ENCODE peak calls at places on chromosomes 16 and 17, in four cellular contexts. R is SJSA1, S is MM.1S, V is kidney. P is an unnamed sample.

GRCh38 chr16:83354015-83354414 is 453.8 kb upstream of the HSBP1 start:
- DNase-seq in R (no peak), V (no peak), S (no peak), P (no peak)

GRCh38 chr16:66412182-66412581 is 14.9 kb upstream of the BEAN1 start:
- DNase-seq in V (no peak), S (no peak), R (no peak), P (no peak)

GRCh38 chr16:64152010-64152767 is 969.7 kb downstream of the CDH11 start:
- DNase-seq in R (no peak), V (no peak), S (no peak), P (no peak)

GRCh38 chr17:61720016-61720795 is 129.2 kb upstream of the NACA2 start:
- DNase-seq in R (no peak), S (no peak), V (no peak), P (no peak)

GRCh38 chr17:6477831-6478383 is 33.7 kb downstream of the PIMREG start:
- DNase-seq in R (no peak), S (no peak), V (peak; percentile 67), P (no peak)

GRCh38 chr17:72008236-72008874 is 112.5 kb upstream of the SOX9 start:
- DNase-seq in V (no peak), S (no peak), R (no peak), P (no peak)

GRCh38 chr16:72612271-72612670 is 435.7 kb downstream of the ZFHX3 start:
- DNase-seq in V (no peak), R (no peak), S (no peak), P (no peak)

GRCh38 chr17:78172284-78173024 is 4.1 kb downstream of the SYNGR2 start:
- DNase-seq in R (no peak), V (peak; percentile 87), S (peak; percentile 53), P (no peak)

GRCh38 chr17:42617956-42618431 is 8.5 kb downstream of the TUBG1 start:
- DNase-seq in V (no peak), S (peak; percentile 88), R (no peak), P (no peak)

GRCh38 chr17:81287155-81287554 is 8.0 kb downstream of the SLC38A10 start:
- DNase-seq in R (no peak), S (no peak), V (peak; percentile 71), P (no peak)

GRCh38 chr16:87968541-87968940 is 17.3 kb downstream of the BANP start:
- DNase-seq in S (no peak), R (no peak), V (no peak), P (no peak)

GRCh38 chr17:9982159-9982558 is 77.1 kb upstream of the RCVRN start:
- DNase-seq in S (no peak), R (no peak), V (no peak), P (no peak)

GRCh38 chr17:76994237-76994637 is 126.0 kb downstream of the MGAT5B start:
- DNase-seq in V (no peak), S (no peak), R (peak; percentile 67), P (no peak)

DNA sequence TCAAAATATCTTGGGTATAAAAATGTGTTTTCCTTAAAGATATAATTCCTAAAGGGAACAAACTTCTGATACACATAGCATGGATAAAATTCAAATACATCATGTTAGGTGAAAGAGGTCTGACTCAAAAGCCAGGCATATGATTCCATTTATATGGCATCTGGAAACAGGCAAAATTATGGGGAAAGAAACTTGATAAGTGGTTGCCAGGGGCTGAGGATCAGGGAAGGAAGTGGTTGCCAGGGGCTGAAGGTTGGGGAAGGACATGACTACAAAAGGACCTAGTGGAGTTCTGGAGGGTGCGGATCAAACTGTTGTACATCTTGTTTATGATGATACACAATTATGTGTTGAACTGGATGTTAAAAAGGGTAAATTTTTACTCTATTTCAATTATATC is 55.2 kb downstream of the AMFR start:
- DNase-seq in R (no peak), V (no peak), S (no peak), P (no peak)
- H3K36me3 ChIP-seq in R (peaks cover 42% of the 10 kb centered on the region), V (peaks cover 2% of the 10 kb centered on the region), S (no peaks in the 10 kb centered on the region), P (peaks cover 48% of the 10 kb centered on the region)

GRCh38 chr17:28342313-28342712 is 6.8 kb downstream of the TNFAIP1 start:
- DNase-seq in R (no peak), V (no peak), S (no peak), P (no peak)
- H3K36me3 ChIP-seq in R (peaks cover 77% of the 10 kb centered on the region), V (peaks cover 38% of the 10 kb centered on the region), S (peaks cover 7% of the 10 kb centered on the region), P (peaks cover 79% of the 10 kb centered on the region)

DNA sequence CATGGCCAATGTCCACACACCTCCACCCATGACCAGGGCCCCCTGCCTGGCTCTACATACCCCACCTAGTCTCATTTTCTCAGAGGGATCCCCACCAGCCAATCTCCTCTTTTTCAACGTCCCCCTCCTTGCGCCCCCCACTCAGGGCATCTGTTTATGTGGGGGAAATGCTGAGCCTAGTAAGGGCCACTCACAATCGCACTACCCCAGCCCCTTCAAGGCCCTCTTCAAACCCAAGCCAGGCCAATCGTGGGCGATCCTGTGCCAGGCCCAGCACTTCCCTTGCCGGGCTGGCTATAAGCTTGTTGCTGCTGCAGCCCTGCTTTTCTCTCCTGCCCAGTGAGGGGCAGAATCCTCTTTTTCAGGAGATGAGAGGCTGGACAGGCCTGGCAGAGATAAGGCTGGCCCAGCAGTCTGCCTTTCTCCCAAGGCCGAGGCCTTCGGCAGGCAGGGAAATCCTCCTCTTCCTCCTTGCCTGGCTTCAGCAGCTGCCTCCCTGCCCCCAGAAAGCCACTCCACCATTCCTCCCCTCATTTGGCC is 16.1 kb downstream of the HSD11B2 start:
- DNase-seq in S (no peak), R (no peak), V (no peak), P (no peak)
- H3K36me3 ChIP-seq in S (no peaks in the 10 kb centered on the region), R (peaks cover 14% of the 10 kb centered on the region), V (peaks cover 4% of the 10 kb centered on the region), P (peaks cover 10% of the 10 kb centered on the region)

GRCh38 chr16:85653226-85653917 is 35.4 kb downstream of the GINS2 start:
- DNase-seq in R (no peak), S (no peak), V (peak; percentile 83), P (no peak)

GRCh38 chr16:85652431-85653221 is 36.1 kb downstream of the GINS2 start:
- DNase-seq in V (peak; percentile 92), S (no peak), R (no peak), P (no peak)

GRCh38 chr16:85655216-85656129 is 33.3 kb downstream of the GINS2 start:
- DNase-seq in R (no peak), S (no peak), V (peak; percentile 71), P (no peak)

GRCh38 chr16:85656351-85657266 is 32.1 kb downstream of the GINS2 start:
- DNase-seq in S (no peak), V (peak; percentile 65), R (no peak), P (no peak)

GRCh38 chr16:85654251-85655115 is 34.3 kb downstream of the GINS2 start:
- DNase-seq in S (no peak), R (no peak), V (peak; percentile 77), P (no peak)
- H3K36me3 ChIP-seq in S (no peaks in the 10 kb centered on the region), R (peaks cover 68% of the 10 kb centered on the region), V (peaks cover 24% of the 10 kb centered on the region), P (peaks cover 51% of the 10 kb centered on the region)

DNA sequence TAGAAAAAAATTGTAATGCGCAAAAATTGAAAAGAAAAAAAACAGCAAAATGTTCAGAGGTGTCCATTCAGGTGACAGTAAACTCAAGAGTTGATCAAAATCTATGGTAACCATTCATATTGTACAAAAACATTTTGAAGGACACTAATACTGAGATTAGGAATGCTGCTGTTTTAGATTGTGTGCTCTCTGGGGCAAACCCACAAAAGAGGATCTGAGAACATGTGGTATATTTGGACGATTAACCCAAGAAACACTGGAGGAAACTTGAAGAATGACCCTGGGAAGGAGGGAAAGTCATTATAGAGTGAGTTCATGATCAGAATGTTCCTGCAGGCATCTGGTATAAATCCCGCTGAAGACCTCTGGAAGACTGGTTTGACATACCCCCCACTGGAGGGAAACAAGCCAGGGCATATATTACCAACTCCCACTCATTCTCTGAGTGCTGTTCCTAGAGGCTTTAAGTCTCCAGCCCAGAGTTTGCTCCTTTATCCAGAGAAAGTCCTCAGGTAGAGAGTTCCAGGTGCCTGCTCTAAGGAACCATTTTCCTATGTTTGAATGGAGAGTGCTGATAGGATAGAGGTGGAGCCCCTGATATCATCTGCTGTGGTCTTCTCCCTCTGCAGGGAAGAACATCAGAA is 1.2 kb downstream of the KRTAP4-2 start:
- DNase-seq in V (no peak), R (no peak), S (peak; percentile 41), P (no peak)
- H3K36me3 ChIP-seq in V (no peaks in the 10 kb centered on the region), R (no peaks in the 10 kb centered on the region), S (no peaks in the 10 kb centered on the region), P (no peaks in the 10 kb centered on the region)

GRCh38 chr17:787641-788221 is 5.6 kb downstream of the MRM3 start:
- DNase-seq in R (no peak), V (peak; percentile 30), S (no peak), P (no peak)
- H3K36me3 ChIP-seq in R (peaks cover 47% of the 10 kb centered on the region), V (peaks cover 25% of the 10 kb centered on the region), S (peaks cover 13% of the 10 kb centered on the region), P (peaks cover 58% of the 10 kb centered on the region)

GRCh38 chr17:73891001-73891400 is 246.8 kb upstream of the SDK2 start:
- DNase-seq in R (no peak), S (no peak), V (no peak), P (no peak)

GRCh38 chr17:73900516-73900915 is 256.3 kb upstream of the SDK2 start:
- DNase-seq in V (no peak), R (no peak), S (no peak), P (no peak)

GRCh38 chr17:73899839-73900238 is 255.6 kb upstream of the SDK2 start:
- DNase-seq in R (no peak), V (no peak), S (no peak), P (no peak)

DNA sequence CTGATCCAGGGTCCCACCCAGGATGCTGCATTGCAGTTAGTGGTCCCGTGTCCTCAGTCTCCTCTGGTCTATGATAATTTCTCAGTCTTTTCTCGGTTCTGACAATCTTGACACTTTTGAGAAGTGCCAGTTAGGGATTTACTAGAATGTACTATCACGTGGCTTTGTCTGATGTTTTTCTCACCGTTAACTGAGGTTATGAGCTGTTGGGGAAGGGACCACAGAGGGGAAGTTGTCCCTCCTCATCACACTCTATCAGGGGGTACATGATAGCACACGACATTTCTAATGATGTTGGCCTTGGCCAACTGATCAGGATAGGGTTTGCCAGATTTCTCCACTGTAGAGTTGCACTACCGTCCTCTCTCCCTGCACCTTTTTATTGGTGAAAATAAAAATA is 250.9 kb upstream of the SDK2 start:
- DNase-seq in R (no peak), V (no peak), S (no peak), P (no peak)
- H3K36me3 ChIP-seq in R (no peaks in the 10 kb centered on the region), V (no peaks in the 10 kb centered on the region), S (no peaks in the 10 kb centered on the region), P (no peaks in the 10 kb centered on the region)

P was measured in RWPE2.